ENCODE peak calls at places on chromosomes 4 and X, in nine cellular contexts. T is adipocyte; Z is fibroblast of lung; F is naive thymus-derived CD4-positive, alpha-beta T cell; K is small intestine; L is Peyer's patch; N is hepatocyte; D is HCT116; V is MM.1S. I is an unnamed sample. For H3K36me3, the result is how much of the 10 kb centered on the place peaks cover.

GRCh38 chr4:123477804-123478209 is 81.2 kb downstream of the SPRY1 start:
- DNase-seq in T (no peak), Z (peak), F (no peak), K (peak), L (peak), N (no peak), D (no peak), V (no peak), I (no peak)

GRCh38 chr4:53713296-53713695 is 122.0 kb upstream of the LNX1 start:
- DNase-seq in T (peak), Z (no peak), F (no peak), K (no peak), L (no peak), N (no peak), D (no peak), V (no peak), I (no peak)

GRCh38 chr4:125676583-125676982 is 361.8 kb downstream of the FAT4 start:
- DNase-seq in T (no peak), Z (no peak), F (no peak), K (no peak), L (no peak), N (no peak), D (no peak), V (no peak), I (no peak)

GRCh38 chr4:48787031-48787430 is 7.0 kb upstream of the FRYL start:
- DNase-seq in T (no peak), Z (no peak), F (no peak), K (no peak), L (no peak), N (no peak), D (no peak), V (no peak), I (no peak)

GRCh38 chrX:150508461-150509367 is 59.7 kb upstream of the MTM1 start:
- DNase-seq in T (no peak), Z (peak), F (no peak), K (no peak), L (peak), N (no peak), D (no peak), V (no peak), I (no peak)

GRCh38 chr4:16508968-16509367 is 282.7 kb upstream of the TAPT1 start:
- DNase-seq in T (no peak), Z (no peak), F (no peak), K (no peak), L (no peak), N (no peak), D (no peak), V (no peak), I (no peak)

GRCh38 chr4:113645288-113645687 is 116.2 kb downstream of the CAMK2D start:
- DNase-seq in T (no peak), Z (no peak), F (no peak), K (no peak), L (no peak), N (no peak), D (no peak), V (no peak), I (no peak)

GRCh38 chr4:7017446-7018048 is 25.6 kb upstream of the TADA2B start:
- DNase-seq in T (no peak), Z (no peak), F (no peak), K (no peak), L (no peak), N (no peak), D (no peak), V (no peak), I (no peak)

GRCh38 chrX:39850630-39851152 is 247.1 kb downstream of the BCOR start:
- DNase-seq in T (peak), Z (peak), F (no peak), K (no peak), L (no peak), N (peak), D (no peak), V (no peak), I (no peak)

GRCh38 chrX:344371-344901 is 25.8 kb upstream of the GTPBP6 start:
- DNase-seq in T (no peak), Z (no peak), F (no peak), K (no peak), L (no peak), N (no peak), D (no peak), V (no peak), I (no peak)

GRCh38 chrX:155216940-155217450 is 735 bp downstream of the VBP1 start:
- DNase-seq in T (peak), Z (no peak), F (no peak), K (peak), L (no peak), N (peak), D (no peak), V (peak), I (no peak)

GRCh38 chrX:72306851-72307645 is 1.3 kb upstream of the CITED1 start:
- DNase-seq in T (peak), Z (peak), F (no peak), K (peak), L (peak), N (peak), D (peak), V (peak), I (no peak)

GRCh38 chr4:135365065-135365464 is 1163.5 kb upstream of the PABPC4L start:
- DNase-seq in T (peak), Z (peak), F (no peak), K (no peak), L (no peak), N (no peak), D (no peak), V (no peak), I (peak)

GRCh38 chr4:78534286-78534955 is 17.1 kb upstream of the ANXA3 start:
- DNase-seq in T (no peak), Z (no peak), F (no peak), K (no peak), L (no peak), N (no peak), D (peak), V (no peak), I (no peak)

GRCh38 chrX:31546130-31546529 is 474.3 kb upstream of the FTHL17 start:
- DNase-seq in T (peak), Z (peak), F (no peak), K (no peak), L (no peak), N (no peak), D (no peak), V (no peak), I (peak)

GRCh38 chr4:82969414-82969813 is 41.2 kb downstream of the LIN54 start:
- DNase-seq in T (no peak), Z (no peak), F (no peak), K (no peak), L (no peak), N (no peak), D (no peak), V (no peak), I (no peak)

GRCh38 chr4:161949941-161950725 is 213.7 kb downstream of the FSTL5 start:
- DNase-seq in T (peak), Z (no peak), F (no peak), K (no peak), L (no peak), N (peak), D (no peak), V (no peak), I (peak)

GRCh38 chr4:142088906-142089305 is 452.5 kb downstream of the IL15 start:
- DNase-seq in T (peak), Z (peak), F (no peak), K (no peak), L (no peak), N (no peak), D (no peak), V (no peak), I (peak)

GRCh38 chrX:115357316-115357715 is 67.8 kb downstream of the LUZP4 start:
- DNase-seq in T (no peak), Z (no peak), F (no peak), K (no peak), L (no peak), N (no peak), D (no peak), V (no peak), I (no peak)

GRCh38 chr4:13521047-13521446 is 23.3 kb downstream of the NKX3-2 start:
- DNase-seq in T (no peak), Z (no peak), F (no peak), K (no peak), L (no peak), N (no peak), D (no peak), V (no peak), I (no peak)

GRCh38 chr4:158729716-158730559 is 6.7 kb upstream of the PPID start:
- DNase-seq in T (peak), Z (peak), F (peak), K (peak), L (peak), N (peak), D (peak), V (peak), I (no peak)

GRCh38 chr4:118881512-118882146 is 7.0 kb upstream of the SYNPO2 start:
- DNase-seq in T (no peak), Z (no peak), F (no peak), K (no peak), L (no peak), N (no peak), D (no peak), V (no peak), I (no peak)

GRCh38 chr4:6988016-6988715 is 55.0 kb upstream of the TADA2B start:
- DNase-seq in T (no peak), Z (no peak), F (no peak), K (peak), L (no peak), N (no peak), D (no peak), V (peak), I (no peak)

GRCh38 chr4:47704693-47705325 is 133.1 kb downstream of the CORIN start:
- DNase-seq in T (peak), Z (peak), F (no peak), K (peak), L (no peak), N (peak), D (no peak), V (peak), I (no peak)

GRCh38 chr4:67749286-67749685 is 4.9 kb downstream of the GNRHR start:
- DNase-seq in T (no peak), Z (no peak), F (no peak), K (no peak), L (no peak), N (no peak), D (no peak), V (no peak), I (no peak)

GRCh38 chr4:107654694-107655093 is 65.3 kb downstream of the PAPSS1 start:
- DNase-seq in T (no peak), Z (no peak), F (no peak), K (no peak), L (no peak), N (peak), D (no peak), V (no peak), I (no peak)

GRCh38 chr4:76607266-76607799 is 172.3 kb downstream of the SHROOM3 start:
- DNase-seq in T (peak), Z (no peak), F (no peak), K (no peak), L (no peak), N (no peak), D (no peak), V (peak), I (peak)

GRCh38 chrX:9048801-9049200 is 14.9 kb upstream of the FAM9B start:
- DNase-seq in T (no peak), Z (no peak), F (no peak), K (no peak), L (no peak), N (no peak), D (no peak), V (no peak), I (no peak)

GRCh38 chrX:3345281-3346081 is 971 bp downstream of the MXRA5 start:
- DNase-seq in T (peak), Z (peak), F (no peak), K (peak), L (peak), N (peak), D (no peak), V (no peak), I (no peak)
- H3K4me3 ChIP-seq in T (peak), Z (peak), F (no peak), K (peak), L (peak), N (peak), D (no peak), V (no peak), I (peak)

GRCh38 chr4:5799406-5799805 is 88.4 kb downstream of the EVC start:
- DNase-seq in T (no peak), Z (no peak), F (no peak), K (no peak), L (no peak), N (no peak), D (no peak), V (no peak), I (no peak)
- H3K36me3 ChIP-seq in T (half or more), Z (under half), F (under half), K (under half), L (under half), N (under half), D (under half), V (under half), I (half or more)

GRCh38 chr4:139779653-139780052 is 114.0 kb downstream of the MGST2 start:
- DNase-seq in T (no peak), Z (no peak), F (no peak), K (no peak), L (no peak), N (no peak), D (no peak), V (no peak), I (no peak)
- H3K4me3 ChIP-seq in T (no peak), Z (no peak), F (no peak), K (no peak), L (no peak), N (no peak), D (no peak), V (no peak), I (no peak)

DNA sequence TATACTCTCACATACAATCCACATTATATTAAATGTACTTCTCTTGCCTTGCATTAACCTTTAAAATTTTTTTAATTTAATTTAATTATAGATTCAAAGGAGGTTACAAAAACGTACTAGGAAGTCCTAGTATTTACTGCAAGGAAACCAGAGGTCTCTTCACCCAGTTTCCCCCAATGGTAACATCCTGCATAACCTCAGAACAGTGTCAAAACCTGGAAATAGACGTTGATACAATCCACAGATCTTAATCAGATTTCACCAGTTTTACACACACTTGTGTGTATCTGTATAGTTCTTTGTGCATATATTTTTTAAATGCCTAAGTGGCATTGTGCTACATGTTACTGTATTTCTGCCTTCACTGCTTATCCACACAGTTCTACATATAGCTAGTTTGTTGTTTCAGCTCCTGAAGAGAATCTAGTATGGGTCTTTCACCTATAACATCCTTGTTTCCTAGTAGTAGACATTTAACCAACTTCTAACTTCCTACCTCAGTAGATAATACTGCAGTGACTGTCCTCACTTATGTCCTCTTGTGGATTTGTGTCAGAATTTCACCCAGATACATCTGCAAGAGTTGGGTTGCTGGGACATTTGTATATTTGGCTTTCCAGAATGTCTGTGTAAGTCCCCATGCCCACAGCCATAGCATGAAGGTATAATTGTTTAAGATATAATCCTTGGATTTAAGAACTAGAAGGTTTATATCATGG is 103.2 kb downstream of the NFKB1 start:
- DNase-seq in T (no peak), Z (no peak), F (no peak), K (no peak), L (no peak), N (no peak), D (no peak), V (no peak), I (no peak)
- H3K36me3 ChIP-seq in T (half or more), Z (under half), F (half or more), K (under half), L (under half), N (under half), D (under half), V (under half), I (under half)

GRCh38 chr4:998096-998691 is 5.0 kb upstream of the SLC26A1 start:
- DNase-seq in T (no peak), Z (no peak), F (no peak), K (no peak), L (no peak), N (no peak), D (no peak), V (no peak), I (no peak)

GRCh38 chr4:996030-996993 is 3.1 kb upstream of the SLC26A1 start:
- DNase-seq in T (no peak), Z (no peak), F (no peak), K (no peak), L (no peak), N (peak), D (no peak), V (no peak), I (no peak)

GRCh38 chr4:997375-998071 is 4.3 kb upstream of the SLC26A1 start:
- DNase-seq in T (peak), Z (no peak), F (no peak), K (no peak), L (no peak), N (peak), D (no peak), V (no peak), I (no peak)

GRCh38 chr4:995311-996026 is 2.3 kb upstream of the SLC26A1 start:
- DNase-seq in T (no peak), Z (no peak), F (no peak), K (no peak), L (no peak), N (no peak), D (no peak), V (no peak), I (no peak)

GRCh38 chr4:996994-997374 is 3.8 kb upstream of the SLC26A1 start:
- DNase-seq in T (no peak), Z (no peak), F (no peak), K (no peak), L (no peak), N (no peak), D (no peak), V (no peak), I (no peak)
- H3K4me3 ChIP-seq in T (no peak), Z (no peak), F (no peak), K (peak), L (peak), N (no peak), D (no peak), V (no peak), I (no peak)